ENCODE peak calls at places on chromosome 14, in seven cellular contexts. Q is heart right ventricle, G is Karpas-422, E is colonic mucosa, J is kidney, F is GM23248, L is OCI-LY7. Y is an unnamed sample.

GRCh38 chr14:24895243-24895583 is 154.7 kb downstream of the STXBP6 start:
- DNase-seq in Q (no peak), G (no peak), E (no peak), J (no peak), F (no peak), L (no peak), Y (no peak)

GRCh38 chr14:53183071-53183470 is 29.9 kb upstream of the DDHD1 start:
- DNase-seq in Q (no peak), G (no peak), E (no peak), J (no peak), F (no peak), L (no peak), Y (no peak)

GRCh38 chr14:55766071-55766470 is 186.1 kb downstream of the KTN1 start:
- DNase-seq in Q (no peak), G (no peak), E (no peak), J (no peak), F (no peak), L (no peak), Y (no peak)

GRCh38 chr14:102819176-102819628 is 42.0 kb downstream of the TRAF3 start:
- DNase-seq in Q (no peak), G (peak), E (peak), J (no peak), F (no peak), L (no peak), Y (no peak)

GRCh38 chr14:26794731-26795130 is 196.9 kb upstream of the NOVA1 start:
- DNase-seq in Q (no peak), G (no peak), E (no peak), J (no peak), F (peak), L (no peak), Y (no peak)

GRCh38 chr14:100239840-100240724 is 1.1 kb downstream of the YY1 start:
- DNase-seq in Q (peak), G (peak), E (peak), J (peak), F (peak), L (peak), Y (peak)

GRCh38 chr14:65019944-65020566 is 33.4 kb downstream of the FNTB start:
- DNase-seq in Q (no peak), G (peak), E (peak), J (no peak), F (peak), L (peak), Y (peak)

GRCh38 chr14:105388110-105388951 is 10.0 kb upstream of the TEX22 start:
- DNase-seq in Q (peak), G (no peak), E (no peak), J (peak), F (no peak), L (no peak), Y (no peak)

GRCh38 chr14:75282166-75282547 is 3.5 kb downstream of the FOS start:
- DNase-seq in Q (no peak), G (no peak), E (no peak), J (no peak), F (peak), L (no peak), Y (no peak)

GRCh38 chr14:104428333-104428851 is 151.2 kb upstream of the C14orf180 start:
- DNase-seq in Q (no peak), G (no peak), E (no peak), J (no peak), F (no peak), L (no peak), Y (no peak)

GRCh38 chr14:50059773-50060629 is 56.4 kb downstream of the VCPKMT start:
- DNase-seq in Q (no peak), G (no peak), E (peak), J (no peak), F (no peak), L (no peak), Y (no peak)

GRCh38 chr14:22419620-22420019 is 169.4 kb downstream of the DAD1 start:
- DNase-seq in Q (no peak), G (no peak), E (no peak), J (no peak), F (no peak), L (no peak), Y (no peak)

GRCh38 chr14:36771256-36771655 is 109.6 kb downstream of the PAX9 start:
- DNase-seq in Q (no peak), G (no peak), E (peak), J (no peak), F (no peak), L (no peak), Y (no peak)

GRCh38 chr14:20866963-20867362 is 24.2 kb upstream of the RNASE3 start:
- DNase-seq in Q (no peak), G (peak), E (no peak), J (no peak), F (peak), L (peak), Y (no peak)

GRCh38 chr14:97634786-97635185 is 837.6 kb downstream of the VRK1 start:
- DNase-seq in Q (no peak), G (no peak), E (no peak), J (no peak), F (peak), L (no peak), Y (no peak)

GRCh38 chr14:67418368-67419174 is 6.6 kb upstream of the PLEK2 start:
- DNase-seq in Q (no peak), G (no peak), E (peak), J (no peak), F (peak), L (no peak), Y (no peak)

GRCh38 chr14:105093426-105094192 is 28.4 kb upstream of the GPR132 start:
- DNase-seq in Q (peak), G (peak), E (peak), J (peak), F (peak), L (no peak), Y (peak)

GRCh38 chr14:103231376-103232019 is 102.5 kb upstream of the EIF5 start:
- DNase-seq in Q (no peak), G (no peak), E (no peak), J (no peak), F (no peak), L (no peak), Y (no peak)

GRCh38 chr14:74945852-74946658 is 9.3 kb downstream of the PGF start:
- DNase-seq in Q (peak), G (peak), E (peak), J (no peak), F (peak), L (peak), Y (peak)

GRCh38 chr14:100668352-100668751 is 58.3 kb upstream of the DLK1 start:
- DNase-seq in Q (no peak), G (no peak), E (no peak), J (peak), F (no peak), L (no peak), Y (no peak)

GRCh38 chr14:36477266-36477665 is 42.8 kb downstream of the NKX2-1 start:
- DNase-seq in Q (no peak), G (no peak), E (no peak), J (no peak), F (no peak), L (no peak), Y (no peak)

GRCh38 chr14:99574099-99574880 is 29.7 kb downstream of the CCDC85C start:
- DNase-seq in Q (peak), G (peak), E (peak), J (peak), F (peak), L (no peak), Y (peak)

GRCh38 chr14:89198544-89199329 is 218.3 kb downstream of the FOXN3 start:
- DNase-seq in Q (no peak), G (no peak), E (no peak), J (no peak), F (no peak), L (no peak), Y (no peak)
- H3K27ac ChIP-seq in Q (no peak), G (no peak), E (no peak), J (no peak), F (no peak), L (no peak), Y (no peak)

DNA sequence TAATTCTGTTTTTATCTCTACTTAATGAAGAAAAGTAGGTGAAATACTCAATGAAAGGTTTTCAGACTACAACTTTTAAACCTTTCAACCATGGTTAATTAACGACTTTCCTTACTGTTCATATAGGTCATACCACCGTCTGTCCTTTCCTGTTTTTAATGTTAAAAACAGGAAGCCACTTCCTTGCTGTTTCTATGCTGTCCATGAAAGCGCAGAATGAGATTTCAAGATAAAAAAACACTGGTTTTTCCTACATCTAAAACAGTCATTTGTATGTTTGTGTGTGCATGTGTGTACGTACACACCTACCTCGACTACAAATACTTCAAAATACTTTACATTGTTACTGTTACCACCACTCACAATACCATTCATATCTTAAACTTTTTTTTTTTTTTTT is 27.3 kb downstream of the SPTLC2 start:
- DNase-seq in Q (no peak), G (no peak), E (no peak), J (no peak), F (no peak), L (peak), Y (no peak)
- H3K27ac ChIP-seq in Q (no peak), G (peak), E (peak), J (peak), F (no peak), L (peak), Y (no peak)

DNA sequence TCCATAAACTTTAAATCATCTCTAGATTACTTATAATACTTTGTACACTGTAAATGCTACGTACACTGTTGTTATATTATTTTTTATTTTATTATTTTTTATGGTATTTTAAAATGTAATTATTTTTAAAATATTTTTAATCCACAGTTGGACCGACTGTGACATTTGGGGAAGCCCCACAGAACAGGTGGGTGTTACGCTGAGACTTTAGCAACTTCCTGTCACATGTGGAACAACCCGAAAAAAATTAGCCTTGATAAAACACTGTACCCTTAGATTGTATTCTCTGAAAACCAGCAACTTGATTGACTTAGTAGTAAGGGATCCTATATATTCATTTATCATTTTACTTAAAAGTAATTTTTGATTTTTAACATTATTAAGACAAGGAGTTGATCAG is 1755.7 kb upstream of the SEL1L start:
- DNase-seq in Q (no peak), G (no peak), E (no peak), J (no peak), F (no peak), L (peak), Y (no peak)
- H3K27ac ChIP-seq in Q (no peak), G (no peak), E (no peak), J (no peak), F (no peak), L (peak), Y (no peak)

GRCh38 chr14:51431741-51432140 is 191.7 kb downstream of the TMX1 start:
- DNase-seq in Q (no peak), G (peak), E (no peak), J (no peak), F (no peak), L (no peak), Y (no peak)

GRCh38 chr14:51430600-51430999 is 190.6 kb downstream of the TMX1 start:
- DNase-seq in Q (no peak), G (no peak), E (no peak), J (no peak), F (peak), L (no peak), Y (no peak)

GRCh38 chr14:51431033-51431709 is 191.1 kb downstream of the TMX1 start:
- DNase-seq in Q (no peak), G (no peak), E (no peak), J (no peak), F (peak), L (no peak), Y (no peak)

GRCh38 chr14:51430079-51430478 is 190.0 kb downstream of the TMX1 start:
- DNase-seq in Q (no peak), G (no peak), E (no peak), J (no peak), F (peak), L (no peak), Y (no peak)

DNA sequence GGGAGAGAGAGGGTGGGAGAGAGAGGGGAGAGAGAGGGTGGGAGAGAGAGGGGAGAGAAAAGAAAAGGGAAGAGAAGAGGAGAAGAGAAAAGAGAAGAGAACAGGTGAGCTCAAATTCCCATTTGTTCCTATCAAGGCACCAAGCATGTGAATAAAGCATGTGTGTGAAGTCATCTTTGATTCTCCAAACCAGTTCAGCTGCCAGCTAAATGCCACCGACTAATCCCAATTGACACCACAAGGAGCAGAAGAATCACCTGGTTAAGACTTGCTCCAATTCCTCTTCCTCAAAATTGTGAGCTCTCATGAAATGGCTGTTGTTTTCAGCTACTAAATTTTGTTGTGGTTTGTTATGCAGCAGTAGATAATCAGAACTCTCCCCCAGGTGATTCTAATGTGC is 188.9 kb downstream of the TMX1 start:
- DNase-seq in Q (no peak), G (no peak), E (no peak), J (no peak), F (no peak), L (no peak), Y (no peak)
- H3K27ac ChIP-seq in Q (no peak), G (no peak), E (no peak), J (no peak), F (no peak), L (no peak), Y (no peak)

GRCh38 chr14:61264022-61264571 is 17.0 kb downstream of the TMEM30B start:
- DNase-seq in Q (no peak), G (no peak), E (no peak), J (no peak), F (no peak), L (no peak), Y (no peak)
- H3K27ac ChIP-seq in Q (no peak), G (no peak), E (no peak), J (no peak), F (no peak), L (no peak), Y (peak)

GRCh38 chr14:79602742-79603141 is 608.6 kb downstream of the DIO2 start:
- DNase-seq in Q (no peak), G (no peak), E (no peak), J (no peak), F (no peak), L (no peak), Y (no peak)
- H3K27ac ChIP-seq in Q (no peak), G (no peak), E (no peak), J (no peak), F (no peak), L (no peak), Y (no peak)

GRCh38 chr14:23568600-23569310 is 1.2 kb upstream of the AP1G2 start:
- DNase-seq in Q (no peak), G (peak), E (no peak), J (peak), F (peak), L (peak), Y (no peak)
- H3K27ac ChIP-seq in Q (no peak), G (peak), E (no peak), J (peak), F (no peak), L (peak), Y (no peak)

DNA sequence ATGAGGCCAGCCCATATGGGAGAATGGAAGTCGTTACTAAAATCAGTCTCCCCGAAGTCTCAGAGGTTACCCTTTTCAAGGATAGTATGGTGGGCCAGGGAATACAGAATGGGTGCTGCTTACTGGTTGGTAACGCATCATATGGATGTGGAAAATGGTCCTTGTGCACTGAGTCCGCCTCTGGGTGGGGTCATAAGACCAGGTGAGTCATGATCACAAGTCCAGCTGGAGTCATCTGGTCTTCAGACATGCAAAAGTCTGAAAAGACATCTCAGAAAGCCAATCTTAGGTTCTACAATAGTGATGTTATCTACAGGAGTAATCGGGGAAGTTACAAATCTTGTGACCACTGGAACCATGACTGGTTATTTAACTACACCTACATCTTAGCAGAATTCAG is 71.9 kb upstream of the TCL1B start:
- DNase-seq in Q (no peak), G (peak), E (no peak), J (no peak), F (peak), L (peak), Y (no peak)
- H3K27ac ChIP-seq in Q (no peak), G (no peak), E (no peak), J (no peak), F (no peak), L (no peak), Y (no peak)